ENCODE peak calls at places on chromosomes 12 and 14, in six cellular contexts. Y, J, T, A, E and W are unnamed samples.
A peak's percentile ranks its signal among the peaks of the same experiment; 100 is the strongest.

GRCh38 chr12:5166976-5167375 is 123.3 kb downstream of the KCNA5 start:
- DNase-seq in Y (no peak), J (peak; percentile 26), T (no peak), A (no peak), E (no peak), W (no peak)

GRCh38 chr14:83300454-83301064 is 1766.9 kb upstream of the SEL1L start:
- DNase-seq in Y (no peak), J (peak; percentile 43), T (no peak), A (no peak), E (no peak), W (peak; percentile 2)

GRCh38 chr14:101508948-101509729 is 52.2 kb upstream of the DIO3 start:
- DNase-seq in Y (peak; percentile 5), J (no peak), T (peak; percentile 15), A (no peak), E (peak; percentile 13), W (no peak)

GRCh38 chr14:51458563-51458955 is 193.2 kb upstream of the FRMD6 start:
- DNase-seq in Y (no peak), J (peak; percentile 90), T (no peak), A (no peak), E (no peak), W (peak; percentile 51)

GRCh38 chr14:79576434-79576833 is 634.9 kb downstream of the DIO2 start:
- DNase-seq in Y (no peak), J (no peak), T (no peak), A (no peak), E (no peak), W (no peak)

GRCh38 chr12:94561943-94562411 is 88.4 kb downstream of the TMCC3 start:
- DNase-seq in Y (peak; percentile 59), J (peak; percentile 89), T (no peak), A (no peak), E (no peak), W (peak; percentile 33)

GRCh38 chr12:82973601-82974000 is 286.9 kb downstream of the TMTC2 start:
- DNase-seq in Y (no peak), J (no peak), T (no peak), A (no peak), E (no peak), W (no peak)

GRCh38 chr12:110957652-110958051 is 37.3 kb upstream of the MYL2 start:
- DNase-seq in Y (no peak), J (no peak), T (no peak), A (no peak), E (no peak), W (no peak)

GRCh38 chr12:39412210-39412609 is 30.7 kb downstream of the KIF21A start:
- DNase-seq in Y (no peak), J (no peak), T (no peak), A (no peak), E (no peak), W (no peak)

GRCh38 chr12:76669981-76670380 is 93.9 kb upstream of the ZDHHC17 start:
- DNase-seq in Y (no peak), J (no peak), T (no peak), A (no peak), E (no peak), W (no peak)

GRCh38 chr14:93003945-93004698 is 81.2 kb downstream of the CHGA start:
- DNase-seq in Y (no peak), J (no peak), T (no peak), A (no peak), E (peak; percentile 58), W (no peak)

GRCh38 chr14:37122288-37122687 is 50.1 kb downstream of the SLC25A21 start:
- DNase-seq in Y (no peak), J (peak; percentile 94), T (no peak), A (no peak), E (no peak), W (peak; percentile 72)

GRCh38 chr12:13033266-13033875 is 10.8 kb upstream of the FAM234B start:
- DNase-seq in Y (no peak), J (no peak), T (no peak), A (no peak), E (no peak), W (no peak)

GRCh38 chr12:118175823-118176447 is 40.0 kb downstream of the PEBP1 start:
- DNase-seq in Y (no peak), J (no peak), T (no peak), A (no peak), E (no peak), W (no peak)

GRCh38 chr14:101865288-101865687 is 99.1 kb upstream of the DYNC1H1 start:
- DNase-seq in Y (no peak), J (no peak), T (no peak), A (no peak), E (no peak), W (no peak)

GRCh38 chr14:105857816-105858675 is 331.7 kb downstream of the TMEM121 start:
- DNase-seq in Y (peak; percentile 9), J (no peak), T (peak; percentile 5), A (peak; percentile 80), E (peak; percentile 11), W (no peak)

GRCh38 chr14:90773705-90774104 is 42.5 kb downstream of the TTC7B start:
- DNase-seq in Y (no peak), J (no peak), T (no peak), A (no peak), E (no peak), W (no peak)

GRCh38 chr14:81269100-81269978 is 48.6 kb upstream of the GTF2A1 start:
- DNase-seq in Y (no peak), J (peak; percentile 90), T (no peak), A (no peak), E (no peak), W (peak; percentile 84)

GRCh38 chr12:95134085-95134484 is 60.7 kb upstream of the NR2C1 start:
- DNase-seq in Y (no peak), J (no peak), T (no peak), A (no peak), E (no peak), W (no peak)

GRCh38 chr12:92146865-92147264 is 1.2 kb upstream of the BTG1 start:
- DNase-seq in Y (no peak), J (no peak), T (no peak), A (no peak), E (no peak), W (no peak)

GRCh38 chr12:11765817-11766794 is 116.6 kb downstream of the ETV6 start:
- DNase-seq in Y (no peak), J (no peak), T (no peak), A (peak; percentile 32), E (no peak), W (no peak)

GRCh38 chr12:29562167-29562776 is 64.8 kb upstream of the OVCH1 start:
- DNase-seq in Y (no peak), J (no peak), T (peak; percentile 64), A (no peak), E (peak; percentile 56), W (no peak)

GRCh38 chr14:105269405-105269804 is 21.1 kb downstream of the BTBD6 start:
- DNase-seq in Y (no peak), J (no peak), T (no peak), A (no peak), E (no peak), W (no peak)

GRCh38 chr14:58904771-58905170 is 267.0 kb downstream of the DACT1 start:
- DNase-seq in Y (no peak), J (no peak), T (no peak), A (no peak), E (no peak), W (no peak)

GRCh38 chr14:93008381-93008780 is 85.4 kb downstream of the CHGA start:
- DNase-seq in Y (peak; percentile 63), J (peak; percentile 45), T (no peak), A (peak; percentile 78), E (peak; percentile 74), W (no peak)

GRCh38 chr12:20950248-20950647 is 139.7 kb downstream of the SLCO1B3 start:
- DNase-seq in Y (no peak), J (peak; percentile 58), T (no peak), A (no peak), E (no peak), W (peak; percentile 0)

GRCh38 chr12:124909831-124910560 is 4.5 kb downstream of the UBC start:
- DNase-seq in Y (no peak), J (peak; percentile 23), T (no peak), A (no peak), E (no peak), W (no peak)

GRCh38 chr14:53619625-53620324 is 336.9 kb downstream of the BMP4 start:
- DNase-seq in Y (no peak), J (peak; percentile 44), T (no peak), A (no peak), E (peak; percentile 19), W (peak; percentile 9)

GRCh38 chr12:76268267-76268666 is 79.9 kb downstream of the BBS10 start:
- DNase-seq in Y (no peak), J (no peak), T (no peak), A (no peak), E (no peak), W (no peak)

GRCh38 chr12:98644433-98644711 is 216 bp downstream of the IKBIP start:
- DNase-seq in Y (no peak), J (no peak), T (peak; percentile 42), A (no peak), E (no peak), W (no peak)
- TF ChIP-seq CTCF in Y (no peak), J (peak; percentile 19), T (no peak), A (no peak), E (no peak), W (peak; percentile 22)

GRCh38 chr14:76346391-76347160 is 29.4 kb upstream of the ESRRB start:
- DNase-seq in Y (no peak), J (no peak), T (no peak), A (peak; percentile 48), E (no peak), W (no peak)
- H3K27ac ChIP-seq in Y (no peak overlapping the region), J (no peak overlapping the region), T (no peak overlapping the region), A (no peak overlapping the region), E (no peak overlapping the region), W (no peak overlapping the region)

GRCh38 chr14:99348816-99349609 is 77.0 kb upstream of the BCL11B start:
- DNase-seq in Y (no peak), J (no peak), T (no peak), A (no peak), E (no peak), W (no peak)

GRCh38 chr14:99352688-99353280 is 80.8 kb upstream of the BCL11B start:
- DNase-seq in Y (no peak), J (no peak), T (no peak), A (peak; percentile 71), E (no peak), W (no peak)

GRCh38 chr14:99350751-99351150 is 78.8 kb upstream of the BCL11B start:
- DNase-seq in Y (no peak), J (no peak), T (no peak), A (peak; percentile 40), E (no peak), W (no peak)

GRCh38 chr14:99349721-99350495 is 77.9 kb upstream of the BCL11B start:
- DNase-seq in Y (no peak), J (no peak), T (no peak), A (no peak), E (no peak), W (no peak)

GRCh38 chr14:99351166-99352007 is 79.4 kb upstream of the BCL11B start:
- DNase-seq in Y (no peak), J (no peak), T (no peak), A (no peak), E (no peak), W (no peak)
- TF ChIP-seq CTCF in Y (no peak), J (peak; percentile 36), T (no peak), A (no peak), E (no peak), W (no peak)

DNA sequence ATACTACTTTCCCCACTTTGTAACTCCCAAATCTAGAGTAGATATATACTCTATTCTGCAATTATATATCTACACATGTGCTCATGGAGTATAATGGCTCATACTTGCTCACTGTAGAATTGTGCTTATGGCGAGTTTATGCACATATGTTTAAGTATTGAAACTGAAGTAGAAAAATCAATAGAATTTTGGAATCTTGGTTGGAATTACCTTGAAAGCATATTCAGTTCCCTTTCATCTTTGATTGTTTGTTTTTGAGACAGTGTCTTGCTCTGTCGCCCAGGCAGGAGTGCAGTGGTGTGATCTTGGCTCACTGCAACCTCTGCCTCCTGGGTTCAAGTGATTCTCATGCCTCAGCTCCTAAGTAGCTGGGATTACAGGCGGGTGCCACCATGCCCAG is 4.5 kb downstream of the KLRG1 start:
- DNase-seq in Y (no peak), J (no peak), T (no peak), A (no peak), E (no peak), W (no peak)
- H3K27ac ChIP-seq in Y (no peak overlapping the region), J (no peak overlapping the region), T (no peak overlapping the region), A (no peak overlapping the region), E (no peak overlapping the region), W (no peak overlapping the region)